ENCODE peak calls at places on chromosomes 11 and 22, in four cellular contexts. One of them, this sample, is unnamed.

GRCh38 chr11:16787035-16787744 is 48.7 kb downstream of the C11orf58 start:
- DNase-seq in HepG2: no peak
- DNase-seq in GM12878: no peak
- DNase-seq in K562: no peak
- DNase-seq in this sample: no peak

GRCh38 chr22:42160830-42161696 is 30.5 kb upstream of the CYP2D6 start:
- DNase-seq in HepG2: no peak
- DNase-seq in GM12878: no peak
- DNase-seq in K562: no peak
- DNase-seq in this sample: no peak

GRCh38 chr22:29820941-29821789 is 16.9 kb downstream of the ASCC2 start:
- DNase-seq in HepG2: peak
- DNase-seq in GM12878: peak
- DNase-seq in K562: peak
- DNase-seq in this sample: no peak

GRCh38 chr11:118434553-118435232 is 1.6 kb upstream of the KMT2A start:
- DNase-seq in HepG2: no peak
- DNase-seq in GM12878: no peak
- DNase-seq in K562: no peak
- DNase-seq in this sample: peak

GRCh38 chr22:28239941-28240340 is 320.9 kb upstream of the PITPNB start:
- DNase-seq in HepG2: no peak
- DNase-seq in GM12878: no peak
- DNase-seq in K562: no peak
- DNase-seq in this sample: no peak

GRCh38 chr11:132249256-132249655 is 878.8 kb downstream of the NTM start:
- DNase-seq in HepG2: no peak
- DNase-seq in GM12878: no peak
- DNase-seq in K562: no peak
- DNase-seq in this sample: no peak

GRCh38 chr11:93648168-93648567 is 13.3 kb upstream of the CEP295 start:
- DNase-seq in HepG2: peak
- DNase-seq in GM12878: no peak
- DNase-seq in K562: no peak
- DNase-seq in this sample: peak

GRCh38 chr11:93849201-93849600 is 1.2 kb downstream of the VSTM5 start:
- DNase-seq in HepG2: no peak
- DNase-seq in GM12878: no peak
- DNase-seq in K562: no peak
- DNase-seq in this sample: no peak

GRCh38 chr11:95443386-95443785 is 212.4 kb upstream of the SESN3 start:
- DNase-seq in HepG2: peak
- DNase-seq in GM12878: peak
- DNase-seq in K562: peak
- DNase-seq in this sample: no peak

GRCh38 chr11:9664276-9665171 is 647 bp downstream of the SWAP70 start:
- DNase-seq in HepG2: peak
- DNase-seq in GM12878: no peak
- DNase-seq in K562: no peak
- DNase-seq in this sample: peak

GRCh38 chr11:29943347-29943746 is 73.5 kb downstream of the KCNA4 start:
- DNase-seq in HepG2: no peak
- DNase-seq in GM12878: no peak
- DNase-seq in K562: no peak
- DNase-seq in this sample: no peak

GRCh38 chr11:20363500-20364411 is at the start of gene HTATIP2:
- DNase-seq in HepG2: no peak
- DNase-seq in GM12878: no peak
- DNase-seq in K562: peak
- DNase-seq in this sample: peak

GRCh38 chr11:133928628-133929059 is 28.1 kb downstream of the IGSF9B start:
- DNase-seq in HepG2: no peak
- DNase-seq in GM12878: no peak
- DNase-seq in K562: no peak
- DNase-seq in this sample: no peak

GRCh38 chr11:15109602-15110001 is 5.1 kb upstream of the INSC start:
- DNase-seq in HepG2: no peak
- DNase-seq in GM12878: no peak
- DNase-seq in K562: no peak
- DNase-seq in this sample: no peak

GRCh38 chr11:15106201-15106965 is 8.3 kb upstream of the INSC start:
- DNase-seq in HepG2: no peak
- DNase-seq in GM12878: no peak
- DNase-seq in K562: no peak
- DNase-seq in this sample: no peak

GRCh38 chr11:15111215-15111614 is 3.5 kb upstream of the INSC start:
- DNase-seq in HepG2: no peak
- DNase-seq in GM12878: no peak
- DNase-seq in K562: no peak
- DNase-seq in this sample: no peak

GRCh38 chr11:15108592-15109130 is 6.1 kb upstream of the INSC start:
- DNase-seq in HepG2: no peak
- DNase-seq in GM12878: no peak
- DNase-seq in K562: no peak
- DNase-seq in this sample: no peak

GRCh38 chr11:15107730-15108515 is 6.8 kb upstream of the INSC start:
- DNase-seq in HepG2: no peak
- DNase-seq in GM12878: no peak
- DNase-seq in K562: no peak
- DNase-seq in this sample: no peak
- TF ChIP-seq FOXK2 in HepG2: no peak
- TF ChIP-seq FOXK2 in GM12878: no peak
- TF ChIP-seq FOXK2 in K562: no peak
- TF ChIP-seq FOXK2 in this sample: no peak

DNA sequence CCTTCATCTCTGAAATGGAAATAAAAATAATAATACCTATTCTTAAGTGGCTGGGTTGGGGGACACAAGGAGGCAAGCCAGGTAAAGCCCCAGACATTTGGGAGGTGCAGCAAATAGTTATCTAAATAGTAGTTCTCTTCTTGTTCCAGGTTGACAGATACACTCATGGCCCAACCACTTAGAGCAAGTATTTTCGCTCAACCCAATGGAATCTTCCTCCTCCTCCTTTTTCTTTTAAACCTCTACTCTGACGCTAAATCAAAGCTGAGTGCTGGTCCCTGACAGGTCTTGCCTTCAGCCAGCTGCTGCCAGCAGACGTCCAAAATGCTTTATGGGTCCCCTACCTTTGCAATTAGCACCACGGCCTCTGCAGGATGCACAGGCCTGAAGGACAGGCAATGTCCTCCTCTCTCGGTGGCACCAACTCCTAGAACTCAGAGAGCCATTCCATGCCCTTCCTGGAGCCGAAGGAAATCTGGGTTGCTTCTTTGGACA is 558.5 kb downstream of the MIAT start:
- DNase-seq in HepG2: no peak
- DNase-seq in GM12878: no peak
- DNase-seq in K562: no peak
- DNase-seq in this sample: no peak
- TF ChIP-seq BHLHE40 in HepG2: no peak
- TF ChIP-seq BHLHE40 in GM12878: no peak
- TF ChIP-seq BHLHE40 in K562: no peak
- TF ChIP-seq BHLHE40 in this sample: no peak

GRCh38 chr11:11178671-11179070 is 174.4 kb downstream of the CSNK2A3 start:
- DNase-seq in HepG2: no peak
- DNase-seq in GM12878: no peak
- DNase-seq in K562: no peak
- DNase-seq in this sample: no peak
- TF ChIP-seq SP1 in HepG2: no peak
- TF ChIP-seq SP1 in GM12878: no peak
- TF ChIP-seq SP1 in K562: no peak
- TF ChIP-seq SP1 in this sample: no peak

DNA sequence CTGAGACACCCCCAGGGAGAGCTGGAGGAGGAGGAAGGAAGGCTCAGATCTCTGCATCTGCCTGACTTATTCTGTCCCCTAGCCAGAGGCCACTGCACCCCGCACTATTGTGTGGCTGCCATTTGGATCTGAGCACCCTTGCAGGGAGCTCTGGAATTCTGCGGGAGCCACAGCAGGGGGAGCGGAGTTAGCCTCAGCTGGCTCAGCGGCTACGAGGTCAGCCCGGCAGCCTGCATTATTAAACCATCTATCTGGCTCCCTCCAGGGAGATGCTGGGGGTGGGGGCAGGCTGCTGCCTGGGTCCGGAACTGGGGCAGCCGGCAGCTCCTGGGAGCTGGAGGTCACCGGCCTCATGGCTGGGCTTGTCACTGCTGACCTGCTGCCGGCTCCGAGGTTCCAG is 6.5 kb upstream of the ELFN2 start:
- DNase-seq in HepG2: no peak
- DNase-seq in GM12878: no peak
- DNase-seq in K562: no peak
- DNase-seq in this sample: no peak
- TF ChIP-seq FOXK2 in HepG2: no peak
- TF ChIP-seq FOXK2 in GM12878: no peak
- TF ChIP-seq FOXK2 in K562: no peak
- TF ChIP-seq FOXK2 in this sample: no peak

GRCh38 chr22:50084085-50084484 is 1.1 kb downstream of the MLC1 start:
- DNase-seq in HepG2: no peak
- DNase-seq in GM12878: no peak
- DNase-seq in K562: no peak
- DNase-seq in this sample: no peak

GRCh38 chr22:50084570-50084969 is 656 bp downstream of the MLC1 start:
- DNase-seq in HepG2: no peak
- DNase-seq in GM12878: no peak
- DNase-seq in K562: no peak
- DNase-seq in this sample: no peak

GRCh38 chr22:50082961-50083461 is 2.2 kb downstream of the MLC1 start:
- DNase-seq in HepG2: peak
- DNase-seq in GM12878: no peak
- DNase-seq in K562: peak
- DNase-seq in this sample: no peak

GRCh38 chr22:50082197-50082715 is 3.0 kb downstream of the MLC1 start:
- DNase-seq in HepG2: no peak
- DNase-seq in GM12878: no peak
- DNase-seq in K562: no peak
- DNase-seq in this sample: no peak

GRCh38 chr22:50083462-50084081 is 1.7 kb downstream of the MLC1 start:
- DNase-seq in HepG2: no peak
- DNase-seq in GM12878: no peak
- DNase-seq in K562: no peak
- DNase-seq in this sample: no peak
- TF ChIP-seq BHLHE40 in HepG2: no peak
- TF ChIP-seq BHLHE40 in GM12878: no peak
- TF ChIP-seq BHLHE40 in K562: no peak
- TF ChIP-seq BHLHE40 in this sample: no peak

GRCh38 chr11:44608654-44609027 is 43.2 kb downstream of the CD82 start:
- DNase-seq in HepG2: no peak
- DNase-seq in GM12878: no peak
- DNase-seq in K562: no peak
- DNase-seq in this sample: no peak
- TF ChIP-seq SP1 in HepG2: no peak
- TF ChIP-seq SP1 in GM12878: no peak
- TF ChIP-seq SP1 in K562: no peak
- TF ChIP-seq SP1 in this sample: no peak

DNA sequence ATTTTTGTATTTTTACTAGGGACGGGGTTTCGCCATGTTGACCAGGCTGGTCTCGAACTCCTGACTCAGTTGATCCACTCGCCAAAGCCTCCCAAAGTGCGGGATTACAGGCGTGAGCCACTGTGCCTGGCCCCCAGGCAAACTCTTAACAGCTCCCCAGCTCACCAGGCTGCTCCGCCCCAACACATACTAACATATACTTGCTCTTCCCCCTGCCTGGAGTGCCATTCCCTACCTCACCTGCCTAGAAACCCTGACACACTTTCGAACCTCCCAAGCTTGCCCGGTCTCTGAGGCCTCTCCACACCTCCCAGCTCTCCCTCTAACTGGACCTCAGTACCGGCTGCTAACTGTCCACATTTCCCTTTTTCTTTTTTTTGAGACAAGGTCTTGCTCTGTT is 8.5 kb downstream of the MAP4K2 start:
- DNase-seq in HepG2: no peak
- DNase-seq in GM12878: no peak
- DNase-seq in K562: no peak
- DNase-seq in this sample: no peak
- TF ChIP-seq FOXK2 in HepG2: no peak
- TF ChIP-seq FOXK2 in GM12878: no peak
- TF ChIP-seq FOXK2 in K562: no peak
- TF ChIP-seq FOXK2 in this sample: no peak

This sample was measured in HEK293T.